ENCODE peak calls at places on chromosome X, in nine cellular contexts. D is kidney epithelial cell, P is body of pancreas, N is nephron progenitor cell, C is neural crest cell, J is endothelial cell, I is neural progenitor cell, O is hepatocyte, Z is HCT116. K is an unnamed sample.

GRCh38 chrX:97898798-97899197 is 1015.1 kb downstream of the RPA4 start:
- DNase-seq in N (no peak), O (no peak), J (no peak), C (no peak), P (no peak), I (no peak), D (peak), Z (no peak), K (no peak)

GRCh38 chrX:8084023-8084422 is 87.0 kb downstream of the VCX2 start:
- DNase-seq in O (peak), Z (no peak), D (no peak), I (no peak), P (no peak), N (no peak), C (no peak), J (no peak), K (no peak)

GRCh38 chrX:136065044-136065671 is 79.9 kb downstream of the SLC9A6 start:
- DNase-seq in D (peak), N (peak), C (no peak), Z (no peak), P (peak), J (no peak), I (no peak), O (no peak), K (no peak)

GRCh38 chrX:119880552-119881437 is 9.2 kb downstream of the NDUFA1 start:
- DNase-seq in J (peak), Z (peak), O (peak), I (peak), D (no peak), N (peak), P (peak), C (peak), K (no peak)

GRCh38 chrX:95629737-95630136 is 1054.9 kb upstream of the DIAPH2 start:
- DNase-seq in C (no peak), D (no peak), J (no peak), Z (no peak), O (no peak), I (peak), P (no peak), N (no peak), K (no peak)

GRCh38 chrX:56233682-56234081 is 1.5 kb downstream of the KLF8 start:
- DNase-seq in C (no peak), D (peak), O (peak), P (peak), I (peak), N (peak), J (peak), Z (peak), K (no peak)

GRCh38 chrX:77768787-77769186 is 17.2 kb downstream of the ATRX start:
- DNase-seq in J (no peak), P (no peak), N (no peak), C (no peak), I (no peak), Z (no peak), O (no peak), D (no peak), K (no peak)

GRCh38 chrX:9318213-9318612 is 146.6 kb upstream of the TBL1X start:
- DNase-seq in I (no peak), J (no peak), C (no peak), Z (no peak), N (no peak), O (no peak), P (no peak), D (no peak), K (no peak)

GRCh38 chrX:24113161-24113560 is 36.4 kb upstream of the ZFX start:
- DNase-seq in N (no peak), J (no peak), D (no peak), Z (no peak), I (no peak), O (no peak), P (no peak), C (no peak), K (no peak)

GRCh38 chrX:11629593-11630211 is 36.0 kb downstream of the ARHGAP6 start:
- DNase-seq in C (no peak), J (no peak), O (no peak), I (no peak), Z (no peak), D (peak), P (peak), N (no peak), K (no peak)

GRCh38 chrX:104833401-104833800 is 267.4 kb downstream of the IL1RAPL2 start:
- DNase-seq in J (no peak), D (no peak), N (no peak), I (no peak), O (no peak), Z (no peak), P (no peak), C (no peak), K (no peak)

GRCh38 chrX:39418132-39418935 is 617.1 kb downstream of the MID1IP1 start:
- DNase-seq in I (no peak), Z (no peak), N (no peak), P (no peak), D (no peak), O (no peak), J (no peak), C (no peak), K (no peak)

GRCh38 chrX:31546130-31546529 is 474.3 kb upstream of the FTHL17 start:
- DNase-seq in J (no peak), N (no peak), P (peak), Z (no peak), O (no peak), D (peak), I (no peak), C (no peak), K (no peak)

GRCh38 chrX:110003167-110004156 is 548 bp downstream of the TMEM164 start:
- DNase-seq in Z (no peak), P (peak), J (peak), O (no peak), C (no peak), N (peak), D (no peak), I (no peak), K (peak)

GRCh38 chrX:96480081-96480480 is 204.6 kb upstream of the DIAPH2 start:
- DNase-seq in C (no peak), P (no peak), Z (no peak), O (no peak), N (no peak), D (no peak), I (no peak), J (no peak), K (no peak)

GRCh38 chrX:154821523-154821922 is 12.9 kb downstream of the SMIM9 start:
- DNase-seq in I (no peak), J (no peak), Z (no peak), P (no peak), C (no peak), N (no peak), O (no peak), D (no peak), K (no peak)

GRCh38 chrX:24561121-24561520 is 86.0 kb downstream of the PCYT1B start:
- DNase-seq in D (no peak), J (no peak), I (peak), O (no peak), N (no peak), C (no peak), Z (peak), P (no peak), K (no peak)

GRCh38 chrX:129836827-129837226 is 6.9 kb downstream of the ZDHHC9 start:
- DNase-seq in O (no peak), J (no peak), N (no peak), C (no peak), P (no peak), D (no peak), I (no peak), Z (no peak), K (no peak)

GRCh38 chrX:47232803-47233332 is at the start of gene USP11:
- DNase-seq in P (peak), D (no peak), C (peak), O (peak), I (peak), N (no peak), J (no peak), Z (no peak), K (no peak)

GRCh38 chrX:73398185-73398914 is 48.5 kb upstream of the CDX4 start:
- DNase-seq in D (no peak), J (no peak), N (no peak), Z (no peak), C (no peak), I (no peak), O (no peak), P (no peak), K (no peak)

GRCh38 chrX:23334871-23335599 is 386 bp downstream of the PTCHD1 start:
- DNase-seq in O (peak), P (no peak), N (peak), D (no peak), I (peak), C (peak), Z (no peak), J (no peak), K (no peak)

GRCh38 chrX:39595977-39596376 is 501.8 kb downstream of the BCOR start:
- DNase-seq in P (no peak), C (no peak), Z (no peak), J (no peak), D (no peak), N (no peak), I (no peak), O (no peak), K (no peak)

GRCh38 chrX:56618250-56618649 is 54.8 kb downstream of the UBQLN2 start:
- DNase-seq in I (no peak), P (no peak), Z (no peak), J (no peak), C (no peak), D (no peak), O (no peak), N (no peak), K (no peak)

GRCh38 chrX:74923942-74924448 is 1.3 kb downstream of the NEXMIF start:
- DNase-seq in Z (no peak), C (no peak), J (peak), N (peak), O (peak), I (peak), P (peak), D (no peak), K (peak)

GRCh38 chrX:15151267-15152196 is 118.4 kb downstream of the ASB9 start:
- DNase-seq in Z (no peak), P (no peak), O (no peak), J (no peak), D (no peak), C (no peak), I (no peak), N (no peak), K (no peak)

DNA sequence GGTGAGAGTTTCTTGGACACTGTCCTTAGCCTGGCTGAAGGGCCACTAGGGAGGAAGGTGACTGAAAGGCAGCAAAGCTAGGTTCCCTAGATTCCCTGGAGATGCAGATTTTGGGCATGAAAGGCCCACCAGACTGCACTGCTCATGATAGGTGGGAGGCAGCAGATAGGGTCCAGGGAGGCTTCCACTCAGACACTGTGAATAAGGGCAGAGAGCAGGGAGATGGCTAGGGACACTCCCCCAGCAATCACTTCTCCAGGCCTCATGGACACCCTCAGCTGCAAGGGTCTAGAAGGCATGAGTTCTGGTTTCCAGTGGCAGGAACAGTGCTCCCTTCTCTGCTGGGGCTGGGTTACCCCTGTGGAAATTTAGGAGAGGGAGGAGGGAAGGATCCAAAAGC is 20.1 kb downstream of the ARMCX2 start:
- DNase-seq in O (no peak), J (no peak), N (no peak), Z (no peak), P (no peak), I (no peak), C (no peak), D (no peak), K (no peak)
- TF ChIP-seq CTCF in O (no peak), J (no peak), N (no peak), Z (no peak), P (no peak), I (no peak), C (no peak), D (no peak), K (no peak)

DNA sequence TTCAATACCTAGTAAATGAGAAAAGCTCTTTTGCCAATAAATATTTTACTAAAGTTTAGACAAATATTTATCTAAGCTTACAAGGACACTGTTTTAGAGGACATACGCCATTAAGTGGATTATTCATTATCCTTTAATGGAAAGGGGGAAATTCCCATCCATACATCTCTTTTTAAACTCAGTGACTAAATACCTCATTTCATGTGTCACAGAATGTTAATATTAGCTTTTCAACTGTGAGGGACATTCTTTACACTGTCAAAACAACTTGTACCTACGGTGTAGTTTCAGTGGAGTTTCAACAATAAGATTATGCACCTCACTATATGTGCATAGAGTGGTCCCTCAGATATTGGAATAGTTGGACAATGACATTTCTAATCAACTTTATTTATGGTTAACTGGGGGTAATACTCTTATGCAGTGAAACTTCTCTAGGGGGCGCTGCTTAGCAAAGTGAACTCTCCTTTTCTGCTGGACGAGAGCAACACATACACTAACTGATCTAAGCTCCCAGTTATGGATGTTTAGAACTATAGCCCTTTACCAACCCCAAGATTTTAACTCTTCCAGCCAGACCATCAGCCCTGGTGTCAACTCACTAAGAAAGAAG is 9.7 kb downstream of the HS6ST2 start:
- DNase-seq in I (peak), Z (peak), O (no peak), J (peak), C (peak), D (no peak), N (peak), P (no peak), K (no peak)
- TF ChIP-seq CTCF in I (peak), Z (peak), O (peak), J (peak), C (peak), D (peak), N (peak), P (no peak), K (peak)

GRCh38 chrX:37905436-37906147 is 58.2 kb upstream of the DYNLT3 start:
- DNase-seq in Z (no peak), D (no peak), N (peak), I (peak), O (peak), J (peak), P (no peak), C (peak), K (peak)
- TF ChIP-seq CTCF in Z (peak), D (peak), N (no peak), I (peak), O (peak), J (no peak), P (no peak), C (no peak), K (no peak)

GRCh38 chrX:145405012-145405411 is 157.7 kb downstream of the SPANXN1 start:
- DNase-seq in O (peak), N (peak), J (peak), P (peak), C (peak), D (no peak), Z (peak), I (peak), K (no peak)
- TF ChIP-seq CTCF in O (peak), N (peak), J (peak), P (peak), C (peak), D (peak), Z (peak), I (peak), K (peak)